ENCODE peak calls at places on chromosomes 11 and 22, in seven cellular contexts. C is heart right ventricle, T is ovary, S is psoas muscle, G is tibial nerve, Q is endodermal cell, V is IMR-90. E is an unnamed sample.

GRCh38 chr11:95230054-95231034 is 658 bp downstream of the SESN3 start:
- DNase-seq in C (no peak), T (peak; percentile 25), S (peak; percentile 17), G (no peak), Q (peak; percentile 76), V (no peak), E (no peak)

GRCh38 chr11:119100246-119100959 is 1.2 kb downstream of the DPAGT1 start:
- DNase-seq in C (no peak), T (no peak), S (no peak), G (no peak), Q (peak; percentile 57), V (peak; percentile 54), E (no peak)

GRCh38 chr11:110069158-110069737 is 23.9 kb upstream of the ZC3H12C start:
- DNase-seq in C (peak; percentile 61), T (no peak), S (peak; percentile 64), G (peak; percentile 49), Q (no peak), V (peak; percentile 88), E (no peak)

GRCh38 chr22:44307509-44308169 is 5.1 kb downstream of the SHISAL1 start:
- DNase-seq in C (no peak), T (peak; percentile 73), S (no peak), G (peak; percentile 14), Q (no peak), V (peak; percentile 19), E (no peak)

GRCh38 chr11:103862827-103863213 is 173.6 kb upstream of the DDI1 start:
- DNase-seq in C (no peak), T (no peak), S (no peak), G (no peak), Q (peak; percentile 55), V (no peak), E (no peak)

GRCh38 chr11:103465555-103466140 is 356.4 kb downstream of the DYNC2H1 start:
- DNase-seq in C (no peak), T (no peak), S (no peak), G (no peak), Q (no peak), V (no peak), E (no peak)

GRCh38 chr22:37739611-37740049 is 42.8 kb downstream of the TRIOBP start:
- DNase-seq in C (no peak), T (peak; percentile 50), S (peak; percentile 49), G (peak; percentile 25), Q (no peak), V (no peak), E (no peak)

GRCh38 chr22:26330971-26331625 is 98.0 kb upstream of the ASPHD2 start:
- DNase-seq in C (no peak), T (no peak), S (no peak), G (peak; percentile 40), Q (peak; percentile 93), V (peak; percentile 23), E (no peak)

GRCh38 chr11:102456381-102456780 is 3.8 kb upstream of the TMEM123 start:
- DNase-seq in C (no peak), T (no peak), S (no peak), G (no peak), Q (no peak), V (peak; percentile 39), E (no peak)

GRCh38 chr11:26204110-26204509 is 127.8 kb upstream of the ANO3 start:
- DNase-seq in C (no peak), T (no peak), S (no peak), G (no peak), Q (no peak), V (no peak), E (no peak)

GRCh38 chr22:23704062-23704461 is 13.2 kb downstream of the RGL4 start:
- DNase-seq in C (no peak), T (no peak), S (no peak), G (no peak), Q (no peak), V (no peak), E (no peak)

GRCh38 chr11:70807195-70807543 is 408.8 kb downstream of the CTTN start:
- DNase-seq in C (no peak), T (no peak), S (no peak), G (no peak), Q (no peak), V (no peak), E (no peak)

GRCh38 chr11:72430743-72431570 is 3.4 kb downstream of the CLPB start:
- DNase-seq in C (no peak), T (no peak), S (no peak), G (no peak), Q (peak; percentile 70), V (peak; percentile 59), E (no peak)

GRCh38 chr11:121591405-121592033 is 138.8 kb upstream of the SORL1-AS1 start:
- DNase-seq in C (no peak), T (peak; percentile 60), S (no peak), G (peak; percentile 92), Q (peak; percentile 91), V (peak; percentile 80), E (peak; percentile 35)

GRCh38 chr22:28462041-28462440 is 217.6 kb downstream of the TTC28 start:
- DNase-seq in C (no peak), T (no peak), S (no peak), G (no peak), Q (no peak), V (no peak), E (no peak)

GRCh38 chr11:126945319-126945718 is 55.3 kb downstream of the KIRREL3 start:
- DNase-seq in C (no peak), T (no peak), S (no peak), G (no peak), Q (no peak), V (no peak), E (no peak)

GRCh38 chr22:50313600-50313999 is 6.2 kb upstream of the PLXNB2 start:
- DNase-seq in C (no peak), T (no peak), S (no peak), G (no peak), Q (no peak), V (no peak), E (no peak)

GRCh38 chr22:23058481-23059336 is 11.6 kb upstream of the GNAZ start:
- DNase-seq in C (no peak), T (no peak), S (no peak), G (no peak), Q (peak; percentile 28), V (no peak), E (no peak)

GRCh38 chr11:83265331-83265730 is 20.8 kb downstream of the CCDC90B start:
- DNase-seq in C (no peak), T (no peak), S (no peak), G (no peak), Q (no peak), V (peak; percentile 64), E (no peak)

GRCh38 chr22:30015229-30015797 is 65.0 kb upstream of the HORMAD2 start:
- DNase-seq in C (no peak), T (no peak), S (no peak), G (no peak), Q (no peak), V (peak; percentile 60), E (no peak)

GRCh38 chr22:42073568-42074152 is 388 bp upstream of the PHETA2 start:
- DNase-seq in C (no peak), T (no peak), S (no peak), G (no peak), Q (no peak), V (no peak), E (no peak)
- H3K27ac ChIP-seq in C (peak overlapping the region; percentile 92), T (peak overlapping the region; percentile 76), S (peak overlapping the region; percentile 79), G (peak overlapping the region; percentile 93), Q (no peak overlapping the region), V (peak overlapping the region; percentile 84), E (peak overlapping the region; percentile 86)

DNA sequence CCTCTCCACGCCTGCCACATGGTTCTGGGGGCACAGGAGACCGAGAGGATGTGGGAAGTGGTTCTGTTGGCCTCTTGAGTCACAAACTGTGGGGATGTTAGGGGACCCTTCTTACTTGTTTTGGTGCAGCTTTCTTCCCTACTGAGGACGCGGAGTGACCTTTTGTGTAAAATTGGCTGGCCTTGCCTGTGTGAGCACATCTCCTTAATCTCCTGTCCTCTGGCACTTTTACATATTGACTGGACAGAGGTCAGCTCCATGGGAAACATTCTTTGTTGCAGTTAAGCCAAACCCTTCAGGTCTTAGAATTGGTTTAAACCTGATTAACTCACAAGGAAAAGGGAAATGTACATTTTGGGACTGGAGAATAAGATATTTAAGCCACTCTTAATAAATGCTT is 51.2 kb upstream of the TENM4 start:
- DNase-seq in C (no peak), T (no peak), S (no peak), G (no peak), Q (no peak), V (no peak), E (no peak)
- H3K36me3 ChIP-seq in C (no peaks in the 10 kb centered on the region), T (no peaks in the 10 kb centered on the region), S (no peaks in the 10 kb centered on the region), G (no peaks in the 10 kb centered on the region), Q (no peaks in the 10 kb centered on the region), V (no peaks in the 10 kb centered on the region), E (no peaks in the 10 kb centered on the region)

GRCh38 chr22:19118601-19118880 is 3.7 kb downstream of the DGCR2 start:
- DNase-seq in C (no peak), T (no peak), S (no peak), G (no peak), Q (no peak), V (no peak), E (no peak)
- H3K4me3 ChIP-seq in C (no peak overlapping the region), T (no peak overlapping the region), S (no peak overlapping the region), G (no peak overlapping the region), Q (no peak overlapping the region), V (no peak overlapping the region), E (no peak overlapping the region)

DNA sequence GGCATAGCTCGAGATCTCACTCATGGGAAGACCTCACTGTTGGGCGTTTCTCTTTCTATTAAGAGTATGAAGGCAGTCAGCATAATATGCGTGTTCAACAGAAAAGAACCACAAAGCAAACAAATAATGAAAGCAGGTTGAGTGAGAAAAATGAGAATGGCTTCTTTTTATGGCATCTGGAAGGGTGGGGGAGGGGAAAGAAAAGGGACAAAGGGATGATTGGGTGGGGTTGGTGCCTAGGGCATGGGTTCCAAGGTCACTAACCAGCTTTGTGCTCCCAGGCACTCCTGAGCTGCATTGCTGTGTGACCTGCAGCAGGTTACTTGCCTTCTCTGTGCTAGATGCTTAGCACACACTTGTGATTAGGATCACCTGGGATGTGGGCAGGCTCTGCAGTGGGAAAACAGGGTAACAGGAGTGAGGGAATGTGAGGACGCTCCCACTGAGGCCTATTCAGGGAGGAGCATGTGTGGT is 74.6 kb downstream of the KIAA1671 start:
- DNase-seq in C (no peak), T (no peak), S (no peak), G (no peak), Q (no peak), V (no peak), E (no peak)
- H3K27ac ChIP-seq in C (peak overlapping the region; percentile 34), T (no peak overlapping the region), S (no peak overlapping the region), G (peak overlapping the region; percentile 89), Q (no peak overlapping the region), V (no peak overlapping the region), E (no peak overlapping the region)

GRCh38 chr11:64774144-64774543 is 4.2 kb downstream of the SF1 start:
- DNase-seq in C (no peak), T (no peak), S (no peak), G (no peak), Q (no peak), V (no peak), E (no peak)
- H3K36me3 ChIP-seq in C (peaks cover 25% of the 10 kb centered on the region), T (no peaks in the 10 kb centered on the region), S (peaks cover 84% of the 10 kb centered on the region), G (peaks cover 76% of the 10 kb centered on the region), Q (peaks cover 84% of the 10 kb centered on the region), V (peaks cover 58% of the 10 kb centered on the region), E (peaks cover 69% of the 10 kb centered on the region)

E was measured in thoracic aorta.